ENCODE peak calls at places on chromosome 5, in six cellular contexts. R, Y, C, I, N and J are unnamed samples.

GRCh38 chr5:168734657-168735344 is 155.6 kb upstream of the PANK3 start:
- DNase-seq in N (peak; percentile 21), Y (no peak), C (peak; percentile 32), I (peak; percentile 11), R (no peak), J (no peak)

GRCh38 chr5:135508496-135509005 is 27.2 kb downstream of the NEUROG1 start:
- DNase-seq in I (no peak), C (no peak), R (no peak), N (no peak), Y (no peak), J (no peak)

GRCh38 chr5:134026521-134027202 is 21.9 kb upstream of the VDAC1 start:
- DNase-seq in I (peak; percentile 63), N (no peak), C (no peak), R (peak; percentile 29), Y (no peak), J (no peak)

GRCh38 chr5:111932207-111932606 is 175.2 kb upstream of the NREP start:
- DNase-seq in C (no peak), R (no peak), Y (no peak), I (peak; percentile 61), N (no peak), J (no peak)

GRCh38 chr5:174533127-174533453 is 191.3 kb upstream of the MSX2 start:
- DNase-seq in C (no peak), Y (no peak), N (no peak), I (peak; percentile 30), R (no peak), J (no peak)

GRCh38 chr5:2841208-2841607 is 89.7 kb upstream of the IRX2 start:
- DNase-seq in Y (no peak), I (no peak), R (no peak), N (no peak), C (no peak), J (no peak)

GRCh38 chr5:42719034-42719433 is 37.6 kb upstream of the CCDC152 start:
- DNase-seq in N (no peak), I (no peak), R (no peak), Y (no peak), C (no peak), J (no peak)

GRCh38 chr5:10912435-10912834 is 151.4 kb upstream of the DAP start:
- DNase-seq in C (no peak), I (no peak), R (no peak), N (no peak), Y (no peak), J (no peak)

GRCh38 chr5:94893404-94894145 is 275.1 kb downstream of the SLF1 start:
- DNase-seq in I (peak; percentile 4), R (no peak), Y (no peak), N (no peak), C (no peak), J (no peak)

GRCh38 chr5:174725261-174725990 is 1.0 kb downstream of the MSX2 start:
- DNase-seq in C (no peak), N (no peak), Y (no peak), I (no peak), R (no peak), J (no peak)

GRCh38 chr5:86596476-86596875 is 21.3 kb upstream of the COX7C start:
- DNase-seq in Y (no peak), C (no peak), I (no peak), N (no peak), R (no peak), J (no peak)

GRCh38 chr5:14913141-14913540 is 41.6 kb upstream of the ANKH start:
- DNase-seq in I (no peak), R (no peak), Y (no peak), C (no peak), N (no peak), J (no peak)

GRCh38 chr5:123754903-123755302 is 242.9 kb downstream of the CSNK1G3 start:
- DNase-seq in N (no peak), C (no peak), Y (no peak), I (peak; percentile 34), R (no peak), J (no peak)

GRCh38 chr5:124905256-124905655 is 158.8 kb upstream of the ZNF608 start:
- DNase-seq in R (no peak), C (no peak), N (no peak), Y (no peak), I (no peak), J (no peak)

GRCh38 chr5:62284946-62285891 is 20.8 kb upstream of the KIF2A start:
- DNase-seq in N (no peak), C (no peak), R (no peak), Y (no peak), I (no peak), J (no peak)

GRCh38 chr5:43244823-43245565 is 53.0 kb downstream of the NIM1K start:
- DNase-seq in Y (no peak), N (no peak), C (no peak), I (no peak), R (no peak), J (no peak)

GRCh38 chr5:178902849-178903248 is 7.1 kb downstream of the ZFP2 start:
- DNase-seq in C (no peak), Y (no peak), N (no peak), R (no peak), I (no peak), J (no peak)

GRCh38 chr5:145660897-145661650 is 174.1 kb downstream of the PRELID2 start:
- DNase-seq in N (no peak), Y (no peak), C (no peak), I (peak; percentile 60), R (no peak), J (no peak)

GRCh38 chr5:26932238-26932637 is 106.1 kb downstream of the CDH9 start:
- DNase-seq in I (no peak), N (no peak), R (no peak), Y (no peak), C (no peak), J (no peak)

GRCh38 chr5:132749506-132749905 is 2.3 kb downstream of the CCNI2 start:
- DNase-seq in N (no peak), I (no peak), R (no peak), C (no peak), Y (no peak), J (no peak)

GRCh38 chr5:31671339-31671741 is 32.4 kb downstream of the PDZD2 start:
- DNase-seq in R (no peak), N (peak; percentile 41), C (no peak), Y (peak; percentile 53), I (no peak), J (no peak)

GRCh38 chr5:36496471-36496870 is 109.9 kb upstream of the SLC1A3 start:
- DNase-seq in Y (no peak), N (no peak), I (no peak), R (no peak), C (no peak), J (no peak)

GRCh38 chr5:52388349-52388748 is 399.4 kb upstream of the ITGA1 start:
- DNase-seq in I (no peak), Y (no peak), N (no peak), R (no peak), C (no peak), J (no peak)

GRCh38 chr5:14581333-14581890 is at the start of gene OTULINL:
- DNase-seq in N (peak; percentile 90), Y (peak; percentile 90), C (peak; percentile 46), I (peak; percentile 47), R (peak; percentile 23), J (peak; percentile 80)

GRCh38 chr5:65742565-65743231 is 20.7 kb downstream of the NLN start:
- DNase-seq in C (no peak), R (peak; percentile 60), Y (no peak), N (no peak), I (peak; percentile 91), J (no peak)

GRCh38 chr5:177980776-177981175 is 15.3 kb downstream of the PROP1 start:
- DNase-seq in I (no peak), R (no peak), N (no peak), C (no peak), Y (no peak), J (no peak)

GRCh38 chr5:134145779-134146581 is 30.8 kb downstream of the SKP1 start:
- DNase-seq in R (no peak), Y (peak; percentile 75), C (no peak), I (peak; percentile 64), N (peak; percentile 68), J (peak; percentile 66)

GRCh38 chr5:525916-526315 is 1.7 kb upstream of the SLC9A3 start:
- DNase-seq in N (no peak), C (no peak), R (no peak), I (no peak), Y (no peak), J (no peak)

DNA sequence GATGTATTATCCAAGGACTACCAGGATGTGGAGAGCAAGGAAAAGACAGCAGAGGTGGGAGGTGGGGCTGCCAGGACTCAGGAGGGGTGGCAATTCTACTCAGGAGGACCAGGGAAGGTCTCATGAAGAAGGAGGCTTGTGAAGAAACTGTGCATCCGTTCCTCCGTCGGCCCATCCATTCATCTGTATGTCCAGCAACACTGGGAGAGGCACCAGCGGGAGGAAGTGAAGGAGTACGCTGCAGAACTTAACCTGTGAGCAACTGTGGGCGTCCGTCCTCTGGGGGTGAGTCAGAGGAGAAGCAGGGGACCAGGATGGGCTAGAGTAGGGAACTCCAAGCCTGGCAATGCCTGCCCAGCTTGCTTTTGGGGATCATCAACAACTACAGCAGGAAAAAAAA is 47.3 kb upstream of the NEURL1B start:
- DNase-seq in C (no peak), N (no peak), Y (no peak), I (no peak), R (no peak), J (no peak)
- H3K9me3 ChIP-seq in C (no peaks in the 10 kb centered on the region), N (no peaks in the 10 kb centered on the region), Y (no peaks in the 10 kb centered on the region), I (no peaks in the 10 kb centered on the region), R (peaks cover 8% of the 10 kb centered on the region), J (no peaks in the 10 kb centered on the region)

GRCh38 chr5:4271193-4271592 is 675.6 kb downstream of the IRX1 start:
- DNase-seq in Y (no peak), N (no peak), I (no peak), R (no peak), C (no peak), J (no peak)

DNA sequence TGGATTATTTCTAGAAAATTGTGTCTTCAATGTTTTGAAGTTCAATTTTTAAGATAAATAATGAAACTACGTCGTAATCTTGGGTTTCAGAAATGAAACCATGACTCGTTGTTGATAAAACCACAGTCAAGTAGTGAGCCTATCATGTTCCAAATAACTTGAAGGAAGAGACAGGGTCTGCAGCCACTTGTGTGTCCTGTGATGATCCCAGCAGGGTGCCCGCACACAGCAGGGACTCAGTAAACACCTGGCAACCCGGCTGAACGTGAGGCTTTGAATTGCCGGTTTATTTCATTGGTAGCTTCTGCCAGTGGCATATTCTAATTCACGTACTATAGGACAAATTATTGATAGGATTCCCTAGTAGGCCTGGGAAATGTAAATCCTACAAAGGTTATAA is 679.6 kb downstream of the IRX1 start:
- DNase-seq in C (no peak), Y (no peak), N (no peak), I (no peak), R (no peak), J (no peak)
- H3K9me3 ChIP-seq in C (no peaks in the 10 kb centered on the region), Y (peaks cover 24% of the 10 kb centered on the region), N (no peaks in the 10 kb centered on the region), I (peaks cover 6% of the 10 kb centered on the region), R (peaks cover 46% of the 10 kb centered on the region), J (no peaks in the 10 kb centered on the region)

DNA sequence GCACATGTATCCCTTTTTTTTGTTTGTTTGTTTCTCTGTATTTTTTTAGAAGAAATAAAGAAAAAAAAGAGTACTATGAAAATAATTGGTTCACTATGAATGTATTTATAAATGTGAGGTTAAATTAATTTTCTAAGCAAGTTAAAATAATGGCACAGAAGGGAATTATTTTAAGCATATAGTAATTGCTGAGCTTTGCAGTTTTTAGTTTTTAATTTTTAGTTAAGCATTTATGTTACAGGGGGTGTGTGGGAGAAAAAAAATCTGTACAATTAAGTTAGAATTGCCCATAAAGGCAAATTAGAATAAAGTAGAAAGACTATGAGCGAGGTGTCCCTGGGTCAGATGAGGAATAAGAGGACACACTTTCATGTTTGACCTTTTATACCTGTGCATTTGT is 152.6 kb downstream of the CDH18 start:
- DNase-seq in Y (no peak), C (no peak), R (no peak), I (no peak), N (no peak), J (no peak)
- H3K9me3 ChIP-seq in Y (peaks cover 67% of the 10 kb centered on the region), C (no peaks in the 10 kb centered on the region), R (no peaks in the 10 kb centered on the region), I (no peaks in the 10 kb centered on the region), N (no peaks in the 10 kb centered on the region), J (no peaks in the 10 kb centered on the region)

GRCh38 chr5:18220631-18221030 is 586.4 kb downstream of the TAF11L14 start:
- DNase-seq in N (no peak), R (no peak), C (no peak), I (no peak), Y (no peak), J (no peak)
- H3K9me3 ChIP-seq in N (no peaks in the 10 kb centered on the region), R (no peaks in the 10 kb centered on the region), C (no peaks in the 10 kb centered on the region), I (no peaks in the 10 kb centered on the region), Y (peaks cover 14% of the 10 kb centered on the region), J (no peaks in the 10 kb centered on the region)